ENCODE peak calls at places on chromosomes 6 and 20, in nine cellular contexts. One of them, this sample, is unnamed.

GRCh38 chr6:127382413-127382812 is 39.0 kb upstream of the ECHDC1 start:
- DNase-seq in psoas muscle: no peak
- DNase-seq in lower lobe of right lung: no peak
- DNase-seq in RWPE2: no peak
- DNase-seq in heart left ventricle: no peak
- DNase-seq in HFF-Myc: no peak
- DNase-seq in astrocyte of the spinal cord: no peak
- DNase-seq in IMR-90: no peak
- DNase-seq in gastrocnemius medialis: no peak
- DNase-seq in this sample: no peak

GRCh38 chr6:99241905-99242534 is 107.5 kb downstream of the FAXC start:
- DNase-seq in astrocyte of the spinal cord: peak
- DNase-seq in RWPE2: no peak
- DNase-seq in HFF-Myc: peak
- DNase-seq in IMR-90: peak
- DNase-seq in heart left ventricle: no peak
- DNase-seq in psoas muscle: no peak
- DNase-seq in gastrocnemius medialis: no peak
- DNase-seq in lower lobe of right lung: no peak
- DNase-seq in this sample: peak

GRCh38 chr6:131914234-131914633 is 36.9 kb downstream of the CCN2 start:
- DNase-seq in HFF-Myc: no peak
- DNase-seq in IMR-90: peak
- DNase-seq in heart left ventricle: no peak
- DNase-seq in lower lobe of right lung: no peak
- DNase-seq in astrocyte of the spinal cord: no peak
- DNase-seq in RWPE2: no peak
- DNase-seq in gastrocnemius medialis: no peak
- DNase-seq in psoas muscle: no peak
- DNase-seq in this sample: no peak

GRCh38 chr6:1388927-1389790 is at the start of gene FOXF2:
- DNase-seq in psoas muscle: peak
- DNase-seq in RWPE2: no peak
- DNase-seq in HFF-Myc: no peak
- DNase-seq in heart left ventricle: no peak
- DNase-seq in astrocyte of the spinal cord: no peak
- DNase-seq in lower lobe of right lung: no peak
- DNase-seq in gastrocnemius medialis: no peak
- DNase-seq in IMR-90: no peak
- DNase-seq in this sample: no peak

GRCh38 chr6:9623985-9624384 is 790.9 kb downstream of the TFAP2A start:
- DNase-seq in lower lobe of right lung: no peak
- DNase-seq in RWPE2: no peak
- DNase-seq in psoas muscle: no peak
- DNase-seq in HFF-Myc: no peak
- DNase-seq in astrocyte of the spinal cord: no peak
- DNase-seq in IMR-90: peak
- DNase-seq in gastrocnemius medialis: no peak
- DNase-seq in heart left ventricle: no peak
- DNase-seq in this sample: no peak

GRCh38 chr6:78867020-78867369 is 356 bp upstream of the IRAK1BP1 start:
- DNase-seq in heart left ventricle: no peak
- DNase-seq in HFF-Myc: no peak
- DNase-seq in gastrocnemius medialis: no peak
- DNase-seq in RWPE2: no peak
- DNase-seq in IMR-90: no peak
- DNase-seq in lower lobe of right lung: no peak
- DNase-seq in psoas muscle: peak
- DNase-seq in astrocyte of the spinal cord: no peak
- DNase-seq in this sample: no peak

GRCh38 chr20:34639755-34640222 is 37.1 kb downstream of the PIGU start:
- DNase-seq in lower lobe of right lung: no peak
- DNase-seq in IMR-90: no peak
- DNase-seq in RWPE2: no peak
- DNase-seq in astrocyte of the spinal cord: no peak
- DNase-seq in HFF-Myc: no peak
- DNase-seq in gastrocnemius medialis: no peak
- DNase-seq in psoas muscle: no peak
- DNase-seq in heart left ventricle: no peak
- DNase-seq in this sample: peak

GRCh38 chr6:107819217-107819616 is 4.9 kb downstream of the SCML4 start:
- DNase-seq in psoas muscle: no peak
- DNase-seq in lower lobe of right lung: no peak
- DNase-seq in astrocyte of the spinal cord: no peak
- DNase-seq in IMR-90: no peak
- DNase-seq in heart left ventricle: no peak
- DNase-seq in RWPE2: no peak
- DNase-seq in gastrocnemius medialis: no peak
- DNase-seq in HFF-Myc: no peak
- DNase-seq in this sample: no peak

GRCh38 chr6:10399451-10399850 is 15.4 kb downstream of the TFAP2A start:
- DNase-seq in HFF-Myc: no peak
- DNase-seq in gastrocnemius medialis: no peak
- DNase-seq in lower lobe of right lung: no peak
- DNase-seq in IMR-90: no peak
- DNase-seq in RWPE2: no peak
- DNase-seq in psoas muscle: no peak
- DNase-seq in astrocyte of the spinal cord: no peak
- DNase-seq in heart left ventricle: no peak
- DNase-seq in this sample: no peak

GRCh38 chr6:32108094-32108627 is 977 bp downstream of the TNXB start:
- DNase-seq in HFF-Myc: no peak
- DNase-seq in heart left ventricle: peak
- DNase-seq in RWPE2: no peak
- DNase-seq in lower lobe of right lung: no peak
- DNase-seq in IMR-90: peak
- DNase-seq in astrocyte of the spinal cord: no peak
- DNase-seq in gastrocnemius medialis: peak
- DNase-seq in psoas muscle: peak
- DNase-seq in this sample: peak

DNA sequence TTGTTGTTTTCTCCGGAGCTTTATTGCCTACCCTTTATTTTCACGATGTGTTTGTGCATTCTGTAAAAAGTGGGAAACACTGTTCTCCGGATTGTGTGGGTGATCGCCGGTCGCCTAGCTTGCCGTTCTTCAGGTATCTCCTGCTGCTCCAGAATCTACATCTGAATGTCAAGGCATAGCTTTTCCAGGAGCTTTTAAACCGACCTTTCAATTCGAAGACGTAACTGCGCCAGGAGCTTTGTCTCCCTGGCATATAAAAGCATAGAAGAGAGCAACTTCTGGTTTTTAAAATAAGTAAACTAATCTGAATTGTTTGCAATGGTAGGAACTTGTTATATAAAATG is 96.0 kb downstream of the HFE start:
- DNase-seq in heart left ventricle: no peak
- DNase-seq in IMR-90: no peak
- DNase-seq in astrocyte of the spinal cord: no peak
- DNase-seq in RWPE2: no peak
- DNase-seq in HFF-Myc: no peak
- DNase-seq in gastrocnemius medialis: no peak
- DNase-seq in lower lobe of right lung: no peak
- DNase-seq in psoas muscle: no peak
- DNase-seq in this sample: no peak
- TF ChIP-seq CTCF in heart left ventricle: no peak
- TF ChIP-seq CTCF in IMR-90: no peak
- TF ChIP-seq CTCF in astrocyte of the spinal cord: no peak
- TF ChIP-seq CTCF in RWPE2: no peak
- TF ChIP-seq CTCF in HFF-Myc: no peak
- TF ChIP-seq CTCF in gastrocnemius medialis: no peak
- TF ChIP-seq CTCF in lower lobe of right lung: no peak
- TF ChIP-seq CTCF in psoas muscle: no peak
- TF ChIP-seq CTCF in this sample: no peak

DNA sequence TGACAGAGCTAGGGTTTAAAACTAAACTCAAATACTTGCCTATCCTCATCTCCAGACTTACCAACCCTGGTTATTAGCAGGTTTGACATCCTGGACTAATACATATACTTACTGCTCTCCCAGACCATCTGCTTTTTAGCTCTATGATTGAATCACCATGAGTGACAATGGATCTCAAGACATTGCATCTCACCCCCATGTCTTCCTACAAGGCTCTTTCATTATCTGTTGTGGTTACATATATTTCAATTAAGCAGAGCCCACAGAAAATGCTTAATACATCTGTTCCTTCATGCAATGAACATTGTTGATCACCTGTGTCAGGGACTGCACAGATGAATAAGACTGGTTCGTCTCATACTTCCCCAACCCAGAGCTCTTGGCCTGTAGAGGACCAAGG is 19.4 kb downstream of the SAMD3 start:
- DNase-seq in gastrocnemius medialis: no peak
- DNase-seq in heart left ventricle: no peak
- DNase-seq in lower lobe of right lung: no peak
- DNase-seq in RWPE2: no peak
- DNase-seq in IMR-90: no peak
- DNase-seq in psoas muscle: no peak
- DNase-seq in astrocyte of the spinal cord: no peak
- DNase-seq in HFF-Myc: no peak
- DNase-seq in this sample: no peak
- H3K4me3 ChIP-seq in gastrocnemius medialis: no peak
- H3K4me3 ChIP-seq in heart left ventricle: no peak
- H3K4me3 ChIP-seq in lower lobe of right lung: no peak
- H3K4me3 ChIP-seq in RWPE2: no peak
- H3K4me3 ChIP-seq in IMR-90: no peak
- H3K4me3 ChIP-seq in psoas muscle: no peak
- H3K4me3 ChIP-seq in astrocyte of the spinal cord: no peak
- H3K4me3 ChIP-seq in HFF-Myc: no peak
- H3K4me3 ChIP-seq in this sample: no peak

GRCh38 chr6:4405609-4406212 is 270.3 kb upstream of the ECI2 start:
- DNase-seq in IMR-90: no peak
- DNase-seq in astrocyte of the spinal cord: no peak
- DNase-seq in HFF-Myc: no peak
- DNase-seq in psoas muscle: peak
- DNase-seq in heart left ventricle: no peak
- DNase-seq in gastrocnemius medialis: no peak
- DNase-seq in lower lobe of right lung: no peak
- DNase-seq in RWPE2: no peak
- DNase-seq in this sample: no peak
- TF ChIP-seq CTCF in IMR-90: no peak
- TF ChIP-seq CTCF in astrocyte of the spinal cord: no peak
- TF ChIP-seq CTCF in HFF-Myc: no peak
- TF ChIP-seq CTCF in psoas muscle: no peak
- TF ChIP-seq CTCF in heart left ventricle: no peak
- TF ChIP-seq CTCF in gastrocnemius medialis: no peak
- TF ChIP-seq CTCF in lower lobe of right lung: no peak
- TF ChIP-seq CTCF in RWPE2: no peak
- TF ChIP-seq CTCF in this sample: no peak

GRCh38 chr20:24422361-24422760 is 47.1 kb upstream of the SYNDIG1 start:
- DNase-seq in RWPE2: no peak
- DNase-seq in psoas muscle: no peak
- DNase-seq in IMR-90: no peak
- DNase-seq in gastrocnemius medialis: no peak
- DNase-seq in HFF-Myc: no peak
- DNase-seq in astrocyte of the spinal cord: no peak
- DNase-seq in heart left ventricle: no peak
- DNase-seq in lower lobe of right lung: no peak
- DNase-seq in this sample: no peak

GRCh38 chr20:24423291-24423690 is 46.1 kb upstream of the SYNDIG1 start:
- DNase-seq in HFF-Myc: no peak
- DNase-seq in RWPE2: no peak
- DNase-seq in IMR-90: no peak
- DNase-seq in gastrocnemius medialis: no peak
- DNase-seq in heart left ventricle: no peak
- DNase-seq in psoas muscle: no peak
- DNase-seq in astrocyte of the spinal cord: no peak
- DNase-seq in lower lobe of right lung: no peak
- DNase-seq in this sample: no peak

GRCh38 chr20:24421071-24421470 is 48.4 kb upstream of the SYNDIG1 start:
- DNase-seq in psoas muscle: no peak
- DNase-seq in gastrocnemius medialis: no peak
- DNase-seq in RWPE2: no peak
- DNase-seq in astrocyte of the spinal cord: no peak
- DNase-seq in HFF-Myc: no peak
- DNase-seq in heart left ventricle: no peak
- DNase-seq in IMR-90: no peak
- DNase-seq in lower lobe of right lung: no peak
- DNase-seq in this sample: no peak

GRCh38 chr20:24425523-24425922 is 43.9 kb upstream of the SYNDIG1 start:
- DNase-seq in lower lobe of right lung: no peak
- DNase-seq in IMR-90: no peak
- DNase-seq in RWPE2: no peak
- DNase-seq in psoas muscle: no peak
- DNase-seq in heart left ventricle: no peak
- DNase-seq in astrocyte of the spinal cord: no peak
- DNase-seq in gastrocnemius medialis: no peak
- DNase-seq in HFF-Myc: no peak
- DNase-seq in this sample: no peak

GRCh38 chr20:24423794-24424307 is 45.6 kb upstream of the SYNDIG1 start:
- DNase-seq in astrocyte of the spinal cord: no peak
- DNase-seq in gastrocnemius medialis: no peak
- DNase-seq in RWPE2: no peak
- DNase-seq in lower lobe of right lung: no peak
- DNase-seq in psoas muscle: no peak
- DNase-seq in heart left ventricle: no peak
- DNase-seq in IMR-90: no peak
- DNase-seq in HFF-Myc: no peak
- DNase-seq in this sample: no peak
- H3K4me3 ChIP-seq in astrocyte of the spinal cord: no peak
- H3K4me3 ChIP-seq in gastrocnemius medialis: no peak
- H3K4me3 ChIP-seq in RWPE2: no peak
- H3K4me3 ChIP-seq in lower lobe of right lung: no peak
- H3K4me3 ChIP-seq in psoas muscle: no peak
- H3K4me3 ChIP-seq in heart left ventricle: no peak
- H3K4me3 ChIP-seq in IMR-90: no peak
- H3K4me3 ChIP-seq in HFF-Myc: no peak
- H3K4me3 ChIP-seq in this sample: no peak

DNA sequence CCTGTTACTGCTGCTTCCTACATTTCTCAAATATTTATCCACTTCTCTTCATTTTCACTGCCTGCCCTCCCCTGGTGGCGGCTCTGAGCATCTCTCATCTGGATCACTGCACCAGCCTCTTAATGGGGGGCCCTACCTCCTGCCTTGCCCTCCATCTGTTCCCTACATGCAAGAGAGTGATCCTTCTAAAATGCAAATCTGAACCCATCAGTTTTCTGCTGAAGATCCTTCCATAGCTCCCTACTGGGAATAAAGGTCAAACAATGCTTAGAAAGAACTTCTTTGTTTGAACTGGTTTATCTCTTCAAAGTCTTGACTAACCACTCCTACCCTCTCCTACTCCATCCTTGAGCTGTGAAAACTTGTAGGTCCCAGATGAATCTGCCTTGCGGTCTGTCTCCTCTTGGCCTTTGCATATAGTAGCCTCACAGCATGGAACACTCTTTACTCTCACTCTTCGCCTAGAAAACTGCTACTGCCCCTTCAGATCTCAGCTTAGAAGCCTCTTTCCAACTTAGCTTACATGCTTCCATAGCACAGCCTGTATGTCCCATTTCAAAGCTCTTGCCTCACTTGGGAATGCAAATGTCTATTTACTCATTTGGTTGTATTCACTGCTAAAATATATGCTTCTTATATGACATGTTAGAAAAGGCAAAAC is 119.3 kb downstream of the QRSL1 start:
- DNase-seq in IMR-90: no peak
- DNase-seq in gastrocnemius medialis: no peak
- DNase-seq in psoas muscle: no peak
- DNase-seq in lower lobe of right lung: no peak
- DNase-seq in HFF-Myc: no peak
- DNase-seq in astrocyte of the spinal cord: no peak
- DNase-seq in heart left ventricle: no peak
- DNase-seq in RWPE2: no peak
- DNase-seq in this sample: no peak
- TF ChIP-seq CTCF in IMR-90: no peak
- TF ChIP-seq CTCF in gastrocnemius medialis: no peak
- TF ChIP-seq CTCF in psoas muscle: no peak
- TF ChIP-seq CTCF in lower lobe of right lung: no peak
- TF ChIP-seq CTCF in HFF-Myc: no peak
- TF ChIP-seq CTCF in astrocyte of the spinal cord: no peak
- TF ChIP-seq CTCF in heart left ventricle: no peak
- TF ChIP-seq CTCF in RWPE2: no peak
- TF ChIP-seq CTCF in this sample: peak

This sample was measured in choroid plexus epithelial cell.